ENCODE peak calls at places on chromosomes 5 and 9, in four cellular contexts. T is neural crest cell, K is epithelial cell of esophagus, F is ascending aorta. D is an unnamed sample.

GRCh38 chr9:136921718-136922117 is 22.8 kb downstream of the FBXW5 start:
- DNase-seq in K (no peak), F (no peak), T (no peak), D (no peak)

GRCh38 chr5:69329905-69330489 is 2.6 kb downstream of the CCDC125 start:
- DNase-seq in K (peak; percentile 5), F (no peak), T (no peak), D (no peak)

GRCh38 chr5:83583859-83584258 is 112.3 kb downstream of the VCAN start:
- DNase-seq in K (peak; percentile 85), T (no peak), F (no peak), D (no peak)

GRCh38 chr5:125604104-125604503 is 819.1 kb upstream of the GRAMD2B start:
- DNase-seq in K (peak; percentile 41), F (no peak), T (no peak), D (no peak)

GRCh38 chr9:8338249-8338721 is 538.7 kb upstream of the DMAC1 start:
- DNase-seq in K (no peak), T (no peak), F (no peak), D (no peak)

GRCh38 chr9:74817281-74818181 is 70.2 kb downstream of the TRPM6 start:
- DNase-seq in K (no peak), F (no peak), T (no peak), D (no peak)

GRCh38 chr9:127531676-127532075 is 80.4 kb downstream of the LRSAM1 start:
- DNase-seq in T (no peak), K (no peak), F (no peak), D (no peak)

GRCh38 chr5:116492016-116492623 is 82.5 kb downstream of the SEMA6A start:
- DNase-seq in F (no peak), T (no peak), K (peak; percentile 85), D (no peak)

GRCh38 chr9:114163517-114163924 is 8.2 kb downstream of the COL27A1 start:
- DNase-seq in F (peak; percentile 90), K (peak; percentile 40), T (no peak), D (peak; percentile 66)

GRCh38 chr5:93247126-93247525 is 333.9 kb downstream of the NR2F1-AS1 start:
- DNase-seq in F (no peak), K (no peak), T (no peak), D (no peak)

GRCh38 chr9:70607926-70608325 is 193.5 kb upstream of the KLF9 start:
- DNase-seq in T (no peak), K (no peak), F (no peak), D (peak; percentile 52)

GRCh38 chr5:11222169-11222568 is 461.1 kb upstream of the DAP start:
- DNase-seq in F (no peak), T (no peak), K (peak; percentile 39), D (no peak)

GRCh38 chr9:32526707-32527048 is 682 bp upstream of the RIGI start:
- DNase-seq in T (no peak), K (no peak), F (no peak), D (no peak)

GRCh38 chr5:36398137-36398536 is 96.4 kb upstream of the RANBP3L start:
- DNase-seq in F (no peak), K (peak; percentile 46), T (no peak), D (no peak)

GRCh38 chr9:131503626-131504465 is 1.1 kb downstream of the POMT1 start:
- DNase-seq in F (no peak), K (peak; percentile 72), T (no peak), D (no peak)

GRCh38 chr5:98205691-98206461 is 567.6 kb upstream of the RGMB start:
- DNase-seq in F (no peak), T (no peak), K (peak; percentile 85), D (no peak)

GRCh38 chr9:97773723-97774122 is 76.6 kb upstream of the XPA start:
- DNase-seq in F (no peak), T (no peak), K (peak; percentile 80), D (no peak)

GRCh38 chr5:150492621-150493020 is 15.3 kb upstream of the NDST1 start:
- DNase-seq in F (peak; percentile 74), K (peak; percentile 100), T (no peak), D (no peak)

GRCh38 chr5:177230660-177231059 is 72.9 kb downstream of the RAB24 start:
- DNase-seq in T (no peak), K (no peak), F (no peak), D (no peak)